ENCODE peak calls at places on chromosomes 16 and 17, in ten cellular contexts. N is cardiac muscle cell, K is dorsolateral prefrontal cortex, E is A549, T is stomach, V is Peyer's patch, W is lung, S is pancreas, R is fibroblast of mammary gland, O is AG10803. Y is an unnamed sample.

GRCh38 chr17:28743243-28744103 is at the start of gene TRAF4:
- DNase-seq in N (peak), K (peak), E (peak), T (peak), V (peak), W (peak), S (peak), R (peak), O (peak), Y (peak)

GRCh38 chr16:8167436-8167835 is 422.9 kb downstream of the TMEM114 start:
- DNase-seq in N (no peak), K (no peak), E (no peak), T (no peak), V (no peak), W (no peak), S (no peak), R (no peak), O (no peak), Y (no peak)

GRCh38 chr16:23061669-23062068 is 87.6 kb downstream of the USP31 start:
- DNase-seq in N (no peak), K (no peak), E (no peak), T (no peak), V (no peak), W (no peak), S (no peak), R (no peak), O (peak), Y (peak)

GRCh38 chr16:88685156-88686061 is 898 bp downstream of the SNAI3 start:
- DNase-seq in N (no peak), K (no peak), E (peak), T (no peak), V (peak), W (no peak), S (no peak), R (peak), O (peak), Y (peak)

GRCh38 chr16:66751135-66751991 is at the start of gene DYNC1LI2:
- DNase-seq in N (peak), K (peak), E (peak), T (peak), V (peak), W (peak), S (peak), R (peak), O (peak), Y (peak)

GRCh38 chr16:47461598-47462266 is 601 bp downstream of the PHKB start:
- DNase-seq in N (peak), K (peak), E (peak), T (no peak), V (no peak), W (peak), S (peak), R (peak), O (peak), Y (peak)

GRCh38 chr17:79874329-79874981 is 35.2 kb upstream of the CBX4 start:
- DNase-seq in N (peak), K (no peak), E (peak), T (no peak), V (no peak), W (no peak), S (no peak), R (peak), O (peak), Y (peak)

GRCh38 chr16:86975445-86975844 is 341.7 kb downstream of the C16orf95 start:
- DNase-seq in N (peak), K (no peak), E (peak), T (no peak), V (no peak), W (no peak), S (no peak), R (peak), O (peak), Y (peak)

GRCh38 chr17:79947351-79948031 is 88.2 kb downstream of the TBC1D16 start:
- DNase-seq in N (no peak), K (peak), E (no peak), T (no peak), V (no peak), W (no peak), S (no peak), R (peak), O (no peak), Y (no peak)

GRCh38 chr17:79955167-79955549 is 80.5 kb downstream of the TBC1D16 start:
- DNase-seq in N (no peak), K (no peak), E (no peak), T (no peak), V (no peak), W (no peak), S (no peak), R (no peak), O (no peak), Y (no peak)

GRCh38 chr16:58661199-58661830 is 23.3 kb downstream of the SLC38A7 start:
- DNase-seq in N (peak), K (peak), E (peak), T (peak), V (no peak), W (peak), S (peak), R (peak), O (peak), Y (peak)

GRCh38 chr17:12790806-12791148 is 1.5 kb downstream of the ARHGAP44 start:
- DNase-seq in N (no peak), K (no peak), E (no peak), T (no peak), V (no peak), W (peak), S (no peak), R (no peak), O (no peak), Y (no peak)

GRCh38 chr17:63974594-63975192 is 2.0 kb upstream of the SCN4A start:
- DNase-seq in N (no peak), K (no peak), E (no peak), T (no peak), V (no peak), W (no peak), S (no peak), R (peak), O (peak), Y (peak)

GRCh38 chr16:68396481-68396880 is 51.8 kb downstream of the SMPD3 start:
- DNase-seq in N (peak), K (no peak), E (peak), T (peak), V (peak), W (peak), S (peak), R (peak), O (peak), Y (peak)

GRCh38 chr17:15321556-15322250 is 19.7 kb downstream of the TEKT3 start:
- DNase-seq in N (no peak), K (no peak), E (no peak), T (no peak), V (no peak), W (no peak), S (no peak), R (peak), O (peak), Y (peak)

GRCh38 chr17:80487511-80487910 is 11.1 kb upstream of the NPTX1 start:
- DNase-seq in N (no peak), K (no peak), E (no peak), T (no peak), V (no peak), W (no peak), S (no peak), R (no peak), O (no peak), Y (no peak)

GRCh38 chr17:80316431-80316830 is 55.8 kb downstream of the RNF213 start:
- DNase-seq in N (no peak), K (no peak), E (no peak), T (no peak), V (no peak), W (no peak), S (no peak), R (no peak), O (no peak), Y (no peak)

GRCh38 chr16:17845031-17845430 is 374.3 kb upstream of the XYLT1 start:
- DNase-seq in N (no peak), K (peak), E (no peak), T (no peak), V (no peak), W (no peak), S (no peak), R (no peak), O (no peak), Y (no peak)

GRCh38 chr17:16287563-16288027 is 65.7 kb downstream of the CENPV start:
- DNase-seq in N (no peak), K (no peak), E (peak), T (peak), V (peak), W (no peak), S (no peak), R (peak), O (peak), Y (peak)

GRCh38 chr16:5045499-5046115 is 11.9 kb upstream of the NAGPA start:
- DNase-seq in N (no peak), K (no peak), E (no peak), T (no peak), V (no peak), W (no peak), S (no peak), R (no peak), O (no peak), Y (no peak)

GRCh38 chr17:70295732-70296131 is 126.4 kb downstream of the KCNJ2 start:
- DNase-seq in N (no peak), K (no peak), E (no peak), T (no peak), V (no peak), W (no peak), S (no peak), R (no peak), O (no peak), Y (no peak)

GRCh38 chr16:23501291-23501690 is 9.0 kb downstream of the GGA2 start:
- DNase-seq in N (no peak), K (no peak), E (no peak), T (peak), V (no peak), W (no peak), S (peak), R (no peak), O (no peak), Y (no peak)

GRCh38 chr17:28524476-28525415 is 18.6 kb downstream of the FOXN1 start:
- DNase-seq in N (peak), K (no peak), E (peak), T (peak), V (no peak), W (peak), S (peak), R (peak), O (peak), Y (peak)

GRCh38 chr16:88705076-88705684 is 1.0 kb downstream of the RNF166 start:
- DNase-seq in N (peak), K (no peak), E (no peak), T (no peak), V (peak), W (no peak), S (no peak), R (peak), O (peak), Y (peak)

DNA sequence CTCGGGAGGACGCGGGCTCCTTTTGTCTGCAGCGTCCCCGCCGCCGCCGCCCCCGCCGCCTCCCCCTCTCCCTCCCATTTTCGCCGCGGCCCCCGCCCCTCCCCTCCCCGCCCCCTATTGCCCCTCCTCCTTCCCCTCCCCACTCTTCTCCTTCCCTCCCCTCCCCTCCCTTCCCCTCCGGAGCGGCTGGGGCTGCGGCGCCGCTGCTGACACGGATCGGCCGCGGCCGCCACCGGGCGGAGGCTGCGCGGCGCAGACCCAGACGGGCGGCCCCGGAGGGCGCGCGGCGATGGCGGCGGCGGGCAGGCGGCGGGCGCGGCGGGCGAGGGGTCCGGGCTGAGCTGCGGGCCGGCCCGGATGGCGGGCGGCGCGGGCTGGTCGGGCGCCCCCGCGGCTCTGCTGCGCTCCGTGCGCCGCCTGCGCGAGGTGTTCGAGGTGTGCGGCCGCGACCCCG is at the start of gene RAB11FIP4:
- DNase-seq in N (peak), K (no peak), E (no peak), T (peak), V (peak), W (no peak), S (no peak), R (no peak), O (no peak), Y (peak)
- H3K4me3 ChIP-seq in N (peak), K (peak), E (peak), T (peak), V (peak), W (peak), S (no peak), R (peak), O (peak), Y (peak)

GRCh38 chr16:2341456-2342447 is 1.2 kb upstream of the ABCA3 start:
- DNase-seq in N (no peak), K (no peak), E (no peak), T (no peak), V (no peak), W (no peak), S (peak), R (no peak), O (no peak), Y (no peak)
- H3K4me3 ChIP-seq in N (no peak), K (peak), E (no peak), T (peak), V (no peak), W (no peak), S (no peak), R (no peak), O (no peak), Y (no peak)

DNA sequence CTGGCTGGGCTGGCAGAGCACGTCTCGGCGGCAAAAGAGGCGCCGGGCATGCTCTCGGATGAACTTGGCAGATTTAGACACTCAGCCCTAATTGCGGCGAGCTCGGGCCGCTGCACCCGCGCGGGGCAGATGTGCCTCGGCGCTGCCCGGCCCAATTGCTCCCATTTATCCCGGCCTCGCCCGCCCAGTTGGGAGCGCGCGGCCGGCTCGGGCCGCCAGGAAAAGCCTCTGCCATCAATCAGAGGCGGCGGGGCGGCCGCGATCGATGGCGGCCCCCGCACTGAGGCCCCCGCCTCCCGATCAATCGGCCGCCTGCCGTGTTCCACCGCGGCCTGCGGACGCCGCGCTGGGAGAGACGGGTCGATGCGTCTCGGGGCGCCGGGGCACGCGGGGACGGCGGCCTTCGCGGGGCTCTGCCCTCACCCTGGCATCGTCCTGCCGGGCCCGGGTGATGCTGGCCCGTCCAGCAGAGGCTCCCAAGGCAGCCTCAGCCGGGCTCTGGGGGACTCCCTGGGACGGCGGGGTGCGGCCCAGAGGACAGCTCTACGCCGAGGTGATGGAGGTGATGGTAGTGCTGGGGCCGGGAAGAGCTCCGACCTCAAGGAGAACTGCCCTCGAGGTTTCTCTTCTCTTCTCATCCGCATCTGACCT is 200.9 kb upstream of the N4BP1 start:
- DNase-seq in N (no peak), K (no peak), E (no peak), T (no peak), V (no peak), W (peak), S (no peak), R (no peak), O (no peak), Y (no peak)
- H3K4me3 ChIP-seq in N (peak), K (peak), E (no peak), T (peak), V (no peak), W (no peak), S (no peak), R (no peak), O (no peak), Y (no peak)

GRCh38 chr17:78075545-78075944 is 53.0 kb downstream of the TMC6 start:
- DNase-seq in N (no peak), K (peak), E (no peak), T (no peak), V (no peak), W (no peak), S (no peak), R (no peak), O (no peak), Y (no peak)

GRCh38 chr17:78069695-78070094 is 58.9 kb downstream of the TMC6 start:
- DNase-seq in N (no peak), K (no peak), E (no peak), T (no peak), V (no peak), W (no peak), S (no peak), R (no peak), O (no peak), Y (no peak)

GRCh38 chr17:78075011-78075410 is 53.5 kb downstream of the TMC6 start:
- DNase-seq in N (no peak), K (no peak), E (no peak), T (no peak), V (no peak), W (no peak), S (no peak), R (no peak), O (no peak), Y (no peak)

DNA sequence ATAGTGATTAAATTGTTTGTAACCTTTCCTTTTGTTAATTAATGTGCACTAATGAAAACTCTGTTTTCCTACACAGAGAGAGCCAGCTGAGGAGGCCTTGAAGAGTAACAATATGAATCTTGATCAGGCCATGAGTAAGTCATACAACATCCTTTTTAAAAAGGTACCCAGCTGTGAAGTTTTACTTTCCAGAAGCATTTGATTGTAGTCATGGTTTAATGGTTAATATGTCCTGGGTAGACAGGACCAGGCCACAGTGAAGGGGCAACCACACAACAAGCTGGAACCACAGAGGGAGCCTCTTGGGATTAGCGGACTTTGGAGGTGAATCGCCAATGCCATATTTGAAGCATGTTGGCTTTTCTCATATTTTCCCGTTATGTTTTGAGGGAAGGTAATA is 55.6 kb downstream of the TMC6 start:
- DNase-seq in N (no peak), K (no peak), E (no peak), T (no peak), V (no peak), W (no peak), S (no peak), R (no peak), O (no peak), Y (no peak)
- H3K4me3 ChIP-seq in N (no peak), K (no peak), E (no peak), T (no peak), V (no peak), W (no peak), S (no peak), R (no peak), O (no peak), Y (no peak)

GRCh38 chr16:49875812-49876715 is 20.2 kb upstream of the ZNF423 start:
- DNase-seq in N (no peak), K (no peak), E (no peak), T (no peak), V (no peak), W (no peak), S (no peak), R (no peak), O (no peak), Y (peak)

GRCh38 chr16:49874613-49875237 is 18.8 kb upstream of the ZNF423 start:
- DNase-seq in N (no peak), K (no peak), E (no peak), T (no peak), V (no peak), W (no peak), S (no peak), R (no peak), O (no peak), Y (no peak)

GRCh38 chr16:49881890-49882289 is 26.0 kb upstream of the ZNF423 start:
- DNase-seq in N (no peak), K (no peak), E (no peak), T (no peak), V (no peak), W (no peak), S (peak), R (no peak), O (no peak), Y (no peak)

DNA sequence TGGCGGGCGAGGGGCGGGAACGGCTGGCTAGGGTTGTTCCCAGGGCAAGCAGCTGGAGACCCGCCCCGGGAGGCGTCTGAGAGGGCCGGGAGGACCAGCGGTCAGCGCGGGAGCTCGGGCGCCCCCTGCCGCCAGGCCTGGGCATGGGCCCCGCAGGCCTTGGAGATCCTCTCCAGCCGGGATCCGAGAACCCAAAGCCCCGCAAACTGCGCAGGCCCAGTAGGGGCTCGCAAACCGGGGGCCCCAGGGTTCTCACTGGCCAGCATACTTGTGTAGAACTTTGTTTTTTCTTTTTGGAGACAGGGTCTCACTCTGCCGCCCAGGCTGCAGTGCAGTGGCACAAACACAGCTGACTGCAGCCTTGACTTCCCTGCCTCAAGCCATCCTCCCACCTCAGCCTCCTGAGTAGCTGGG is 20.8 kb upstream of the ZNF423 start:
- DNase-seq in N (peak), K (no peak), E (peak), T (peak), V (no peak), W (peak), S (peak), R (no peak), O (no peak), Y (peak)
- H3K4me3 ChIP-seq in N (no peak), K (peak), E (peak), T (peak), V (no peak), W (no peak), S (peak), R (no peak), O (no peak), Y (no peak)

Y was measured in GM23248.